ENCODE peak calls at places on chromosomes 6 and 20, in five cellular contexts. U is colonic mucosa, X is HFFc6, D is upper lobe of right lung, Y is GM12864. S is an unnamed sample.

GRCh38 chr6:14000901-14001300 is 76.1 kb downstream of the RNF182 start:
- DNase-seq in Y (no peak), D (no peak), U (no peak), X (no peak), S (no peak)

GRCh38 chr20:35012227-35013069 is 56.8 kb downstream of the MYH7B start:
- DNase-seq in U (no peak), D (no peak), Y (no peak), X (no peak), S (no peak)

GRCh38 chr20:22723659-22724058 is 139.3 kb upstream of the FOXA2 start:
- DNase-seq in D (no peak), X (no peak), U (no peak), Y (no peak), S (no peak)

GRCh38 chr6:84762220-84762940 is 2.0 kb downstream of the TBX18 start:
- DNase-seq in U (no peak), Y (no peak), D (no peak), X (peak; percentile 53), S (no peak)

GRCh38 chr6:71072508-71072907 is 115.6 kb upstream of the B3GAT2 start:
- DNase-seq in D (no peak), X (no peak), U (no peak), Y (no peak), S (no peak)

GRCh38 chr6:157790548-157791160 is 32.4 kb upstream of the SNX9 start:
- DNase-seq in Y (no peak), X (no peak), D (no peak), U (no peak), S (no peak)

GRCh38 chr6:70700922-70701876 is 33.5 kb downstream of the SMAP1 start:
- DNase-seq in U (no peak), D (no peak), X (no peak), Y (no peak), S (no peak)

GRCh38 chr6:107594736-107595135 is 104.8 kb downstream of the SOBP start:
- DNase-seq in U (no peak), D (no peak), Y (no peak), X (no peak), S (no peak)

GRCh38 chr20:61803416-61803902 is 262.2 kb downstream of the TAF4 start:
- DNase-seq in U (no peak), X (no peak), D (peak; percentile 44), Y (no peak), S (no peak)

GRCh38 chr20:50992733-50993457 is 30.0 kb downstream of the KCNG1 start:
- DNase-seq in X (peak; percentile 47), Y (peak; percentile 33), U (peak; percentile 74), D (no peak), S (peak; percentile 87)

GRCh38 chr20:60791823-60792222 is 460.2 kb upstream of the CDH4 start:
- DNase-seq in D (no peak), Y (no peak), U (no peak), X (no peak), S (no peak)

GRCh38 chr20:36672991-36673390 is 27.0 kb upstream of the SLA2 start:
- DNase-seq in Y (no peak), X (no peak), D (no peak), U (no peak), S (no peak)

GRCh38 chr20:36676701-36677421 is 30.9 kb upstream of the SLA2 start:
- DNase-seq in U (no peak), Y (no peak), X (no peak), D (no peak), S (no peak)

GRCh38 chr20:36682311-36682710 is 36.3 kb upstream of the SLA2 start:
- DNase-seq in Y (no peak), X (no peak), U (no peak), D (no peak), S (no peak)

DNA sequence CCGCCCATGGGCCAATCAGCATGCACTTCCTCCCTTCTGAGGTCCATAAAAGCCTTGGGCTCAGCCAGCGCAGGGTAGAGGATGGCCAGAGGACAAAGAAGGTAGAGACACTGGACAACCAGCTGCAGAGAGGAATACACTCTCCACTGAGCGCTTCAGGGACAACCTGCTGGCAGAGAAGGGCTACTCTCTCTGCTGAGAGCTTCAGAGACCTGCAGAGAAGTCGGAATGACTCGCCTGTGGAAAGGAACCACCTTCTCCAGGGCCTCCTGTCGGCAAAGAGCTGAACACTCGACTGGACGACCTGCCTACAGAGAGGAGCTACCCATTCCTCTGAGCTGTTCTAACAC is 31.4 kb upstream of the SLA2 start:
- DNase-seq in D (no peak), X (no peak), Y (no peak), U (no peak), S (no peak)
- TF ChIP-seq CTCF in D (no peak), X (no peak), Y (no peak), U (no peak), S (no peak)

GRCh38 chr6:135438907-135439535 is 58.5 kb downstream of the AHI1 start:
- DNase-seq in D (no peak), U (no peak), X (peak; percentile 12), Y (peak; percentile 13), S (no peak)
- TF ChIP-seq CTCF in D (peak; percentile 40), U (peak; percentile 43), X (peak; percentile 80), Y (peak; percentile 53), S (peak; percentile 27)

DNA sequence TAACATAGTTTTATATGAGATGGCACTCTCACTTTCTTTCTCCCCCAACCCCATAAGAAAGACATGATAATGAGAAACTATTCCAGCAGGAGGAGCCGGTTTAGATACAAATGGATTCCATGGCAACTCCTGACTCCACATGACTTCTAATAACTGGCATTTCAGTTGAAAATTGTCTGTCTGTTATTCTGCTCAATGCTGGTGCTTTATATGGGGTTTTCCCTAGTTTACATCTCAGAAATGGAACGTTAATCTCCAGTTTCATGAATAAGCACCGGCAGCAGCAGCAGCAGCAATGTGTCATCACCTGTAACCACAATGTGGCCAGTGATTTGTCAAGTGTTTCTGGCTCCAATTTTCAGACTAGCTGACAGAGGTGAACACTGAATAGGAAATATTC is 8.0 kb upstream of the SIM1 start:
- DNase-seq in Y (peak; percentile 25), U (no peak), D (no peak), X (peak; percentile 81), S (no peak)
- TF ChIP-seq CTCF in Y (no peak), U (no peak), D (no peak), X (peak; percentile 48), S (no peak)

GRCh38 chr6:156068870-156069269 is 613.2 kb upstream of the NOX3 start:
- DNase-seq in Y (no peak), X (no peak), U (no peak), D (no peak), S (no peak)
- TF ChIP-seq CTCF in Y (no peak), X (no peak), U (no peak), D (no peak), S (no peak)

GRCh38 chr20:52008874-52009273 is 182.7 kb downstream of the ZFP64 start:
- DNase-seq in U (no peak), X (no peak), Y (no peak), D (no peak), S (no peak)

GRCh38 chr20:52015155-52015554 is 176.4 kb downstream of the ZFP64 start:
- DNase-seq in Y (no peak), U (no peak), X (no peak), D (no peak), S (no peak)

GRCh38 chr20:52012093-52012492 is 179.5 kb downstream of the ZFP64 start:
- DNase-seq in D (no peak), X (no peak), Y (no peak), U (no peak), S (no peak)

GRCh38 chr20:52011093-52011492 is 180.5 kb downstream of the ZFP64 start:
- DNase-seq in Y (no peak), D (no peak), U (no peak), X (no peak), S (no peak)

DNA sequence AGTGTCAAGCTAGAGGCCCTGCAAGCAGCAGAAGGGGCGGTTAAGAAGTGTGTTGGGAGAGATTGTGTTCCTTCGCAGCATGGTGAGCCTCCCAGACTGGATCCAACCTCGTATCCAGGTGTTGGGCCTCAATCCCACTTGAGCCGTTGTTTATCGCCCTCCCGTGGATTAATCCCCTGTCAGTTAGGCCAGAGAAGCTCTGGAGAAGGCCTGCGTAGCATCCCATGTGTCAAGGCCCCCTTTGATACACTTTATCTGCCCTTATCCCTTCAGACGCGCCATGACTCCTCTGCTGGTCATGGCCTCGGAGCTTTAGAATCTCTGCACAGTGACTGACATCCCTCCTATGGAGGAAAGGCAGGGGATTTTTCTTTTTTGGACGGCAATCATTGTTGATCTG is 181.0 kb downstream of the ZFP64 start:
- DNase-seq in D (no peak), U (no peak), X (no peak), Y (no peak), S (no peak)
- TF ChIP-seq CTCF in D (no peak), U (no peak), X (no peak), Y (no peak), S (no peak)

S was measured in keratinocyte.